ENCODE peak calls at places on chromosomes 5 and 9, in four cellular contexts. X is WTC11, V is GM12878, K is K562. C is an unnamed sample.

GRCh38 chr5:159133041-159133741 is 33.5 kb upstream of the EBF1 start:
- DNase-seq in X (no peak), V (peak), K (peak), C (peak)

GRCh38 chr5:68171101-68171558 is 44.4 kb upstream of the PIK3R1 start:
- DNase-seq in X (no peak), V (no peak), K (no peak), C (no peak)

GRCh38 chr5:159330131-159330530 is at the start of gene IL12B:
- DNase-seq in X (no peak), V (no peak), K (no peak), C (no peak)

GRCh38 chr5:167207081-167207480 is 1084.4 kb upstream of the WWC1 start:
- DNase-seq in X (no peak), V (no peak), K (no peak), C (no peak)

GRCh38 chr5:143245929-143246561 is 157.4 kb downstream of the NR3C1 start:
- DNase-seq in X (no peak), V (no peak), K (peak), C (peak)

GRCh38 chr9:6708732-6709131 is 49.0 kb upstream of the KDM4C start:
- DNase-seq in X (no peak), V (no peak), K (no peak), C (no peak)

GRCh38 chr9:135344915-135345500 is 134.6 kb upstream of the PPP1R26 start:
- DNase-seq in X (peak), V (no peak), K (no peak), C (no peak)

GRCh38 chr5:135019314-135019713 is 14.7 kb downstream of the PITX1 start:
- DNase-seq in X (peak), V (no peak), K (no peak), C (no peak)

GRCh38 chr5:142619815-142620214 is 66.1 kb downstream of the FGF1 start:
- DNase-seq in X (no peak), V (no peak), K (no peak), C (no peak)

GRCh38 chr9:19985081-19985480 is 196.2 kb upstream of the SLC24A2 start:
- DNase-seq in X (no peak), V (no peak), K (no peak), C (no peak)

GRCh38 chr5:17305964-17306725 is 88.7 kb downstream of the BASP1 start:
- DNase-seq in X (no peak), V (no peak), K (no peak), C (peak)

GRCh38 chr9:14415947-14416346 is 102.0 kb upstream of the NFIB start:
- DNase-seq in X (no peak), V (no peak), K (no peak), C (no peak)

GRCh38 chr9:14421291-14421690 is 107.3 kb upstream of the NFIB start:
- DNase-seq in X (no peak), V (no peak), K (no peak), C (no peak)

GRCh38 chr9:14419302-14419937 is 105.5 kb upstream of the NFIB start:
- DNase-seq in X (no peak), V (no peak), K (no peak), C (no peak)

GRCh38 chr9:14417230-14417629 is 103.3 kb upstream of the NFIB start:
- DNase-seq in X (no peak), V (no peak), K (no peak), C (no peak)

DNA sequence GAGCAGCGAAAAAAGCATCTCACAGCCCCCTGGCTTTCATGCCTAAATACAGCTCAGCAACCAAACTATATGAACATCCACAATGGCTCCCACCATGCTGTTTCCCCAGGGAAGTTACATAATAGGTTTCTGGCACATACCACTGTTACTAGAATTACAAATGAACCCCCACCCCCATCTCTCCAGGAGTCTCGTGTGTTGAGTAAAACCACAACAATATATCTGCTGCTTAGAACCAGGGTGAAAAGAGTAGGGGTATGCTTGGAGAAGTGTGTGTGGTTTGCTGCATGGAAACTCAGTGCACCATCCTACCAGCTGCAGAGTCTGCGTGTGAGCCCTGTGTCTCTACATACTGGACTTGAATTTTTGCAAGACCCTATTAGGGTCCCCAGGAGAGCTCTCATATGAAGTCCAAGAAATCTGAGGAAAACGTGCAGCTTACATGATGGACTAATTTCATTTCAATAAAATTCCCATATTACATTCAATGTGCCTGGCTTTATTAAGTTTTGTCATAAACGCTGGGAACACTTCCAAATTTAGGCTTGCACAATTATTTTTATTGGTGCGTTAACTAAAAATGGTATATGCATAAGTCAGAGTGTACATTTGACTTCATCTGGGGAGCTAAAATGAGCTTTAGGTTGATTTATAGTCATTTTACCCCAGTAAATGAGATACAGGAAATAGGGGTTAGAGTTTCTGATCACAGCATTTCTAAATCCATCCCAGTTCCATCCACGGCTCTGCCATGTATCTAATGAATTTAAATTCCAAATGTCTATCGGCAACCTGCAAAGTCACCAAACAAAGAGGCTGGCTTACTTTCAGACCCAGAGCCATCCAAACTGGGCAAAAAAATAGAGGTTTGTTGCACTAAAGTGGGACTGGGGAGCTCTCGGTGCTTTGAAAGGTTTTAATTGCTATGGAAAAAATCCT is 104.6 kb upstream of the NFIB start:
- DNase-seq in X (no peak), V (no peak), K (no peak), C (no peak)
- TF ChIP-seq ATF2 in X (no peak), V (no peak), K (no peak), C (no peak)

GRCh38 chr9:109520475-109521132 is 22.5 kb upstream of the PTPN3 start:
- DNase-seq in X (peak), V (peak), K (peak), C (peak)
- TF ChIP-seq ATF2 in X (no peak), V (no peak), K (no peak), C (no peak)

DNA sequence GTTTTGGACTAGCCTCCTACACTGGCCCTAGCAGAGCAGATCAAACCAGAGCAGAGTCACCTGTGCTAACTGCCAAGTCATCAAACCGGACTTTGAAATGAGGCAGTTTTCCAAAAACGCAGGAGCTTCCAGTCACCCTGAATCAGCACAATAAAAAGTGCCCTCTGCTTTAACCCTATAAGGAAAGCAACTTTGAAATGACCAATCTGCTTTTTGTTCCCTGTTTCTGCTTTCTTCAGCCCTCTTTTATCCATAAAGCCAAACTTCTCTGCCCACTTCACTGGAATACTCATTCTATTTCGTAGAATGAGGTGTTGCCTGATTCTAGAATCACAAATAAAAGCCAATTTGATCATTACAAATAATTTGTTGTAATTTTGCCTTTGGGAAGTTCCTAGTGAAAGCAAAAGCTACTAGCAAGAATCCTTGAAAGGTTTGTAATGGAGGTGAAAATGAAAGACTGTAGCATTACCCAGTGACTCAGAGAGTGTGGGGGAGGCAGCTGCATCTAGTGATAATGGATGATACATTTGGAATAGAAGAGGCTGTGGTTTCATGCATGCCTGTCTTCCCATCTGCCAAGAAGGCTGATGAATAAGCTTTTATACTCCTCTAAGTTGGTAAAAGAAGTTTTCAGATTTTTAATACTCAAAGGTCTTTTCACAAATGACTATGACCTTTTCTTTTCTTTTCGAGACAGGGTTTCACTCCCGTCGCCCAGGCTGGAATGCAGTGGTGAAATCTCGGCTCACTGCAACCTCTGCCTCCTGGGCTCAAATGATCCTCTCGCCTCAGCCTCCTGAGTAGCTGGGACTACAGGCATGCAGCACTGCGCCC is 14.9 kb downstream of the SPAAR start:
- DNase-seq in X (no peak), V (no peak), K (peak), C (no peak)
- TF ChIP-seq ATF2 in X (no peak), V (no peak), K (no peak), C (no peak)

DNA sequence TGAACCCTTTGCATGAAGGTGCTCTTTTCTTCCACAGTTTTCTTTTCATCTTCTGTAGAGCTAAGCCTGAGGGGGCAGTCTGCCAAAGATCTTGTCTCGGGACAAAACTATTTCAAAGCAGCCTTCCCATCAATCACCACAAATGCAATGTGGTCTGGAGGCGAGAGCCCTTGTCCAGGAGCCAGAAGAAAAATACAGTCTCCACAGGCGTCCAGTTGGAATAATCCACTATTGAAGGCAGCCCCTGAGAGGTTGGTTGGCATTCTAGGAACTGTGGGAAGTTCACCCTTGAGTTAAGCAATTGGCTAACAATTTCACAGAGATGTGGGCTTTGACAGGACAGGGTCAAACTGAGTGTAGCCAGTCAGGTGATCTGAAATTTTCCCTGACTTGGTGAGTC is 72.0 kb downstream of the SEMA6A start:
- DNase-seq in X (no peak), V (no peak), K (no peak), C (no peak)
- TF ChIP-seq ATF2 in X (no peak), V (no peak), K (no peak), C (no peak)

GRCh38 chr5:41527201-41527779 is 16.9 kb upstream of the PLCXD3 start:
- DNase-seq in X (no peak), V (no peak), K (no peak), C (no peak)
- TF ChIP-seq ATF2 in X (no peak), V (no peak), K (no peak), C (no peak)

DNA sequence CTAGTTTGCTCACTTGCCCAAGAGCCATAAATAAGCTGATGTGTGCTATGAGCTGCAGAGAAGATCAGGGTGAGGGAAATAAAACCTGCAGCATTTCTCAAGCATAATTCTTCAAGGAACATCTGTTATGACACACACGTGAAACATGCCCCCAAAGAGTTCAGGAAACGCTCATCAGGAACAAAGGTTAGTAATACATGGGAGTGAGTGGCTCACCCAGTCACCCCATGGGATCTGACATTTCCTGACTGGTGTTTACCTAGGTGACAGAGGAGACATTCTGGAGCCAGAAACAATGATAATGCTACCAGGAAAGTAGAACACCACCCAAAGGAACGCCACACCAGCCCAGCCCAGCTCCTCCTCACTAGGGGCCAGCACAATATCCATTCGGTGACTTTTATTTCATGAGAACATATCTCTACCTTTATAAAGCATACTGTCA is 66.0 kb downstream of the FRMD3 start:
- DNase-seq in X (no peak), V (no peak), K (no peak), C (peak)
- TF ChIP-seq ATF2 in X (no peak), V (no peak), K (no peak), C (peak)

C was measured in HepG2.